ENCODE peak calls at places on chromosomes 4 and X, in five cellular contexts. W is body of pancreas, I is NCI-H1048, E is BJ, T is EH. G is an unnamed sample.

GRCh38 chr4:5203925-5204324 is 152.6 kb downstream of the STK32B start:
- DNase-seq in T (peak), W (no peak), E (no peak), I (no peak), G (no peak)

GRCh38 chrX:83501540-83501939 is 6.5 kb upstream of the POU3F4 start:
- DNase-seq in T (no peak), W (no peak), I (no peak), E (no peak), G (no peak)

GRCh38 chr4:185341377-185341776 is 54.3 kb downstream of the LRP2BP start:
- DNase-seq in W (no peak), E (no peak), T (no peak), I (no peak), G (no peak)

GRCh38 chr4:125262079-125262478 is 52.7 kb upstream of the FAT4 start:
- DNase-seq in I (no peak), T (no peak), E (no peak), W (no peak), G (no peak)

GRCh38 chrX:68462653-68463052 is 29.4 kb upstream of the OPHN1 start:
- DNase-seq in T (peak), E (no peak), W (no peak), I (no peak), G (no peak)

GRCh38 chrX:140053841-140054240 is 88.5 kb upstream of the CXorf66 start:
- DNase-seq in W (no peak), I (no peak), T (no peak), E (no peak), G (no peak)

GRCh38 chr4:150769235-150769634 is 187.3 kb downstream of the MAB21L2 start:
- DNase-seq in W (peak), E (no peak), I (no peak), T (peak), G (peak)

GRCh38 chrX:34810364-34810763 is 132.2 kb upstream of the FAM47B start:
- DNase-seq in E (no peak), I (no peak), W (no peak), T (peak), G (no peak)

GRCh38 chr4:172851534-172851933 is 317.1 kb upstream of the GALNT7 start:
- DNase-seq in W (no peak), I (no peak), T (peak), E (no peak), G (no peak)

GRCh38 chrX:9690046-9690445 is 75.6 kb downstream of the GPR143 start:
- DNase-seq in W (no peak), I (no peak), T (no peak), E (no peak), G (no peak)

GRCh38 chr4:108320066-108320465 is 151.3 kb upstream of the LEF1 start:
- DNase-seq in W (no peak), E (no peak), T (no peak), I (no peak), G (no peak)

GRCh38 chrX:84188320-84188834 is 378 bp upstream of the RPS6KA6 start:
- DNase-seq in W (peak), T (peak), I (no peak), E (no peak), G (peak)

GRCh38 chrX:40091691-40092421 is 5.9 kb downstream of the BCOR start:
- DNase-seq in I (no peak), T (no peak), E (no peak), W (no peak), G (no peak)

GRCh38 chrX:9942086-9942485 is 25.1 kb upstream of the CLDN34 start:
- DNase-seq in E (no peak), W (no peak), I (no peak), T (no peak), G (no peak)

GRCh38 chr4:158993895-158994294 is 109.0 kb upstream of the RAPGEF2 start:
- DNase-seq in T (no peak), E (no peak), W (no peak), I (no peak), G (no peak)